ENCODE peak calls at places on chromosome 7, in four cellular contexts. W, D, U and O are unnamed samples.

GRCh38 chr7:136997735-136998134 is 129.3 kb downstream of the CHRM2 start:
- DNase-seq in W (no peak), D (peak; percentile 32), U (no peak), O (no peak)

GRCh38 chr7:27586825-27587224 is 75.9 kb downstream of the HIBADH start:
- DNase-seq in W (no peak), D (no peak), U (peak; percentile 52), O (peak; percentile 62)

GRCh38 chr7:141239661-141240060 is 165.8 kb downstream of the TMEM178B start:
- DNase-seq in W (no peak), D (no peak), U (no peak), O (no peak)

GRCh38 chr7:84912993-84913635 is 273.7 kb downstream of the SEMA3D start:
- DNase-seq in W (peak; percentile 64), D (peak; percentile 26), U (no peak), O (no peak)

GRCh38 chr7:96962221-96962620 is 43.1 kb upstream of the DLX6 start:
- DNase-seq in W (no peak), D (peak; percentile 41), U (no peak), O (no peak)

GRCh38 chr7:80841566-80842478 is 77.0 kb downstream of the SEMA3C start:
- DNase-seq in W (peak; percentile 11), D (no peak), U (no peak), O (no peak)

GRCh38 chr7:30974605-30975256 is 11.0 kb downstream of the GHRHR start:
- DNase-seq in W (peak; percentile 88), D (peak; percentile 37), U (peak; percentile 86), O (peak; percentile 80)

GRCh38 chr7:101564778-101565211 is 64.3 kb downstream of the MYL10 start:
- DNase-seq in W (peak; percentile 97), D (no peak), U (peak; percentile 83), O (no peak)

GRCh38 chr7:135121868-135122267 is 26.0 kb upstream of the TMEM140 start:
- DNase-seq in W (no peak), D (no peak), U (no peak), O (no peak)

GRCh38 chr7:81669476-81670105 is 100.3 kb downstream of the HGF start:
- DNase-seq in W (no peak), D (no peak), U (no peak), O (no peak)

GRCh38 chr7:142384508-142384922 is 126.7 kb upstream of the PRSS58 start:
- DNase-seq in W (no peak), D (peak; percentile 85), U (no peak), O (no peak)

GRCh38 chr7:30445770-30446169 is 32.8 kb downstream of the NOD1 start:
- DNase-seq in W (peak; percentile 74), D (peak; percentile 36), U (peak; percentile 77), O (peak; percentile 68)

GRCh38 chr7:90624128-90624980 is 28.2 kb downstream of the CDK14 start:
- DNase-seq in W (no peak), D (peak; percentile 36), U (no peak), O (no peak)

GRCh38 chr7:90621130-90621891 is 25.2 kb downstream of the CDK14 start:
- DNase-seq in W (no peak), D (no peak), U (no peak), O (no peak)

GRCh38 chr7:90621892-90622182 is 25.7 kb downstream of the CDK14 start:
- DNase-seq in W (peak; percentile 57), D (no peak), U (no peak), O (no peak)

GRCh38 chr7:90625051-90625450 is 28.9 kb downstream of the CDK14 start:
- DNase-seq in W (no peak), D (peak; percentile 47), U (no peak), O (no peak)

GRCh38 chr7:90622670-90623069 is 26.5 kb downstream of the CDK14 start:
- DNase-seq in W (no peak), D (no peak), U (no peak), O (no peak)
- H3K4me1 ChIP-seq in W (peaks cover 70% of the 10 kb centered on the region), D (peaks cover 17% of the 10 kb centered on the region), U (peaks cover 3% of the 10 kb centered on the region), O (no peaks in the 10 kb centered on the region)

DNA sequence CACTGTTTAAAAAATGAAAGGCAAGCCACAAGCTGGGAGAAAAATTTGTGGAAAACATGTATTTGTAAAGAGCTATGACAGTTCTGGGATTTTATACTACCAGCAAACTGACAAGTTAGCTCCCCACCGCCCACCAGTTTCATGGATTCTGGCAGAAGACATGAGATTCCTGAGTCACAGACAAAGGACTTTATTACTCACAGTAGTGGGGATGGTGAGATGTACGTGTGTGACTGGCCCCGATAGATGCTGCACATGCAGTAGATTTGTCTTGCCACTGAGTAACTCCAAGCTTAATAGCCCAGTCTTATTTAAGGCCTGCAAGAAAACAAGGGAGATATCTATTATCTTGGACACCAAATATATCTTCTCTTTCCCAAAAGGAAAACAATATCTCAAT is 281.7 kb downstream of the AHR start:
- DNase-seq in W (no peak), D (peak; percentile 98), U (no peak), O (no peak)
- H3K4me3 ChIP-seq in W (no peak overlapping the region), D (no peak overlapping the region), U (no peak overlapping the region), O (no peak overlapping the region)

GRCh38 chr7:43589133-43589478 is 6.2 kb downstream of the STK17A start:
- DNase-seq in W (no peak), D (no peak), U (peak; percentile 35), O (no peak)
- H3K4me1 ChIP-seq in W (peaks cover 5% of the 10 kb centered on the region), D (peaks cover 6% of the 10 kb centered on the region), U (peaks cover 57% of the 10 kb centered on the region), O (peaks cover 56% of the 10 kb centered on the region)

DNA sequence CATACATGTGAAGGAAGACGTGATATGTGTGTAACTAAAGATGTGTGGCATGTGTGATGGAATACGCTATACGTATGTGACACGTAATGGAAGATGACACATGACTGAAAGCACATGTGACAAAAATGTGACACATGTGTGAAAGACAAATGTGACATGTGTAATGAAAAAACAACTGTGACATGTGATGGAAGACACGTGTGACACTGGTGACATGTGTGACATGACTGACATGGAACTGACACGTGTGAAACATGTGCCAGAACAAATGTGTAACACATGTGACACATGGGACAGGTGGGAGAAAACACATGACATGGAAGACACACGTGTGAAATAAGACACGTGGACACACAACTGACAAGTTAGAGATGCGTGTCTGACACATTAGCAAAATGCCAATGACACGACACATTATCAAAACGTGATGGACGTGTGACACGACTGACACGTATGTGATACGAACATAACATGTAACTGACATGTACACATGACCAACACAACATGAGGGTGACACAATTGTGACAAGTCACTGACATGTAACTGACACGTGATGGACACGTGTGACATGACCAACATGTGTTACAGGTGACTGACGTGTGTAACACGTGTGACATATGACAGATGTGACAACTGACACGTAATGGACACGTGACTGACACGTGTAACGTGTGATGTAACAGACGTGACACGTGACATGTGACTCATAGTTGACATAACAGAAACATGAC is 24.4 kb downstream of the CRPPA start:
- DNase-seq in W (no peak), D (peak; percentile 11), U (no peak), O (no peak)
- H3K4me3 ChIP-seq in W (no peak overlapping the region), D (no peak overlapping the region), U (no peak overlapping the region), O (no peak overlapping the region)